ENCODE peak calls at places on chromosomes 2 and 18, in seven cellular contexts. L is neural progenitor cell, J is astrocyte, F is IMR-90, C is HepG2, G is GM23248, A is HCT116. Q is an unnamed sample.

GRCh38 chr18:13471495-13471845 is 252.9 kb downstream of the LDLRAD4 start:
- DNase-seq in L (no peak), J (no peak), F (no peak), C (no peak), G (no peak), A (no peak), Q (no peak)

GRCh38 chr18:54020346-54020745 is 204.1 kb downstream of the MBD2 start:
- DNase-seq in L (no peak), J (peak), F (no peak), C (no peak), G (no peak), A (no peak), Q (no peak)

GRCh38 chr2:12116228-12116750 is 369.9 kb downstream of the LPIN1 start:
- DNase-seq in L (no peak), J (no peak), F (no peak), C (no peak), G (no peak), A (no peak), Q (no peak)

GRCh38 chr2:64325852-64326577 is 127.9 kb upstream of the LGALSL start:
- DNase-seq in L (no peak), J (no peak), F (no peak), C (no peak), G (no peak), A (no peak), Q (no peak)

GRCh38 chr2:97870396-97870843 is 125.3 kb downstream of the TMEM131 start:
- DNase-seq in L (no peak), J (peak), F (peak), C (peak), G (peak), A (peak), Q (peak)

GRCh38 chr2:151999058-151999457 is 99.8 kb downstream of the CACNB4 start:
- DNase-seq in L (peak), J (peak), F (peak), C (peak), G (peak), A (peak), Q (peak)

GRCh38 chr2:117794668-117795067 is 19.8 kb upstream of the DDX18 start:
- DNase-seq in L (no peak), J (peak), F (peak), C (no peak), G (peak), A (no peak), Q (no peak)

GRCh38 chr2:232447638-232448472 is 8.1 kb upstream of the ALPI start:
- DNase-seq in L (no peak), J (no peak), F (no peak), C (no peak), G (no peak), A (no peak), Q (no peak)

GRCh38 chr2:28436525-28437051 is 43.9 kb downstream of the FOSL2 start:
- DNase-seq in L (no peak), J (no peak), F (no peak), C (no peak), G (no peak), A (no peak), Q (peak)

GRCh38 chr2:217878865-217879595 is 123.8 kb downstream of the TNS1 start:
- DNase-seq in L (peak), J (no peak), F (no peak), C (no peak), G (no peak), A (no peak), Q (no peak)

GRCh38 chr2:150624001-150624401 is 136.5 kb upstream of the RND3 start:
- DNase-seq in L (no peak), J (peak), F (no peak), C (no peak), G (no peak), A (no peak), Q (no peak)

GRCh38 chr2:10327896-10328666 is 25.4 kb downstream of the HPCAL1 start:
- DNase-seq in L (no peak), J (no peak), F (no peak), C (no peak), G (no peak), A (no peak), Q (no peak)

GRCh38 chr2:201057715-201058248 is 13.7 kb downstream of the HYCC2 start:
- DNase-seq in L (no peak), J (no peak), F (no peak), C (peak), G (no peak), A (no peak), Q (no peak)

GRCh38 chr2:96260404-96261260 is 5.2 kb downstream of the TMEM127 start:
- DNase-seq in L (peak), J (peak), F (peak), C (peak), G (peak), A (peak), Q (peak)

GRCh38 chr18:55763298-55763697 is 175.3 kb upstream of the TCF4 start:
- DNase-seq in L (no peak), J (peak), F (peak), C (no peak), G (peak), A (no peak), Q (no peak)

GRCh38 chr18:43277164-43277600 is at the start of gene SYT4:
- DNase-seq in L (peak), J (peak), F (peak), C (peak), G (peak), A (no peak), Q (peak)

GRCh38 chr2:68190991-68191731 is 33.5 kb downstream of the PNO1 start:
- DNase-seq in L (no peak), J (peak), F (peak), C (peak), G (peak), A (peak), Q (no peak)

GRCh38 chr2:48016620-48017019 is 110.3 kb upstream of the FBXO11 start:
- DNase-seq in L (no peak), J (no peak), F (no peak), C (peak), G (no peak), A (peak), Q (peak)

GRCh38 chr2:202436631-202437030 is 60.5 kb downstream of the BMPR2 start:
- DNase-seq in L (no peak), J (peak), F (peak), C (no peak), G (peak), A (no peak), Q (no peak)

GRCh38 chr2:160294339-160294803 is 94.3 kb upstream of the ITGB6 start:
- DNase-seq in L (no peak), J (peak), F (peak), C (no peak), G (peak), A (no peak), Q (peak)

GRCh38 chr2:221567809-221568208 is 4.3 kb downstream of the EPHA4 start:
- DNase-seq in L (no peak), J (no peak), F (peak), C (no peak), G (peak), A (no peak), Q (no peak)

GRCh38 chr2:219724628-219725027 is 97.2 kb downstream of the SLC4A3 start:
- DNase-seq in L (no peak), J (no peak), F (peak), C (peak), G (peak), A (no peak), Q (no peak)

GRCh38 chr2:158191076-158191566 is 89.4 kb downstream of the UPP2 start:
- DNase-seq in L (peak), J (peak), F (no peak), C (peak), G (peak), A (peak), Q (no peak)

GRCh38 chr18:78659748-78660147 is 319.9 kb upstream of the SALL3 start:
- DNase-seq in L (peak), J (no peak), F (no peak), C (no peak), G (no peak), A (no peak), Q (no peak)

GRCh38 chr2:157174321-157174720 is 83.2 kb upstream of the GALNT5 start:
- DNase-seq in L (no peak), J (no peak), F (peak), C (no peak), G (no peak), A (no peak), Q (no peak)
- H2AFZ ChIP-seq in L (no peak), J (no peak), F (no peak), C (no peak), G (peak), A (peak), Q (no peak)

GRCh38 chr2:197706839-197707207 is 1.7 kb downstream of the MARS2 start:
- DNase-seq in L (peak), J (no peak), F (no peak), C (no peak), G (no peak), A (no peak), Q (no peak)
- H2AFZ ChIP-seq in L (no peak), J (no peak), F (peak), C (no peak), G (no peak), A (no peak), Q (no peak)

DNA sequence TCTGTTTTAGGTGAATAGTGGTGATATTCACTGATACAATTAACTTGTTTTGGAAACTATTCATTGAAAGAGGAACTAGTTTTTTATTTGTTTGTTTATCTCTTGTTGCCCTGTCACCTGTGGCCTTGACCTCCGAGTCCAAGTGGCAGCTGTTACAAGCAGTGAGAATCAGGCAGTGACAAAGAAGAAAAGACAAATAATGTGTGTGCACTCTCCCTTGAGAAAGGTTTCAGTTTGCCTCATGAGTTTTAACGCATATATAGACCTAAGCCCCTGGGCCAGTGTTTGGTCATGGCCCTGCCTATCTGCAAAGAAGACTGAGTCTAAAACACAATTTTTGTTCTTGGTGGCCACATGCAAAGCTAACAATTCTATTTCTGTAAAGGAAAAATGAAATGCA is 15.3 kb downstream of the KYNU start:
- DNase-seq in L (no peak), J (no peak), F (no peak), C (peak), G (no peak), A (no peak), Q (no peak)
- H2AFZ ChIP-seq in L (no peak), J (no peak), F (no peak), C (no peak), G (no peak), A (no peak), Q (no peak)

GRCh38 chr2:20618468-20618885 is 32.4 kb downstream of the HS1BP3 start:
- DNase-seq in L (no peak), J (no peak), F (no peak), C (no peak), G (peak), A (no peak), Q (no peak)
- H2AFZ ChIP-seq in L (no peak), J (no peak), F (peak), C (no peak), G (peak), A (no peak), Q (peak)

DNA sequence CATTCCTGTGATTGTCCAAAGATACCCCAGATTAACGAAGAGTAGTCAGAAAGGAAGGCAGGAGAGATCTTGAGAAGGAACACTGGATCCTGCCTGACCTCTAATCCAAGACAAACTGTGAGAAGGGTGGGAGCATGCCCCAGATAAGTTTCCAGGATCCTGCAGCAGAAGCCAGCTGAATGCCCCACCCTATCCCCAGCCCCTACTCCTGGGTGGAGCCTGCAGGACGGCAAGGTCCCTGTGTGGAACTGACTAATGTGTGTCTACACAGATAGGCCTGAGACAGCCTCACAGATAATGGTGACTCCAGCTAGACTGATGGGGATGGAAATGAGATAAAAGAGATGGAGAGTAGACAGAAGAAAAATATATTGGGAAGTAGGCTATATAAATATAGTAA is 174.3 kb downstream of the PDE1A start:
- DNase-seq in L (no peak), J (no peak), F (no peak), C (no peak), G (no peak), A (no peak), Q (no peak)
- H2AFZ ChIP-seq in L (no peak), J (no peak), F (no peak), C (no peak), G (no peak), A (no peak), Q (no peak)

GRCh38 chr18:64717026-64717425 is 568.1 kb upstream of the LINC00305 start:
- DNase-seq in L (no peak), J (no peak), F (no peak), C (no peak), G (no peak), A (no peak), Q (no peak)
- H2AFZ ChIP-seq in L (no peak), J (no peak), F (no peak), C (no peak), G (no peak), A (no peak), Q (no peak)

GRCh38 chr2:60359569-60359968 is 193.9 kb downstream of the BCL11A start:
- DNase-seq in L (no peak), J (no peak), F (no peak), C (no peak), G (no peak), A (no peak), Q (no peak)
- H2AFZ ChIP-seq in L (no peak), J (no peak), F (no peak), C (no peak), G (no peak), A (no peak), Q (no peak)

GRCh38 chr2:174606336-174606735 is 8.7 kb upstream of the WIPF1 start:
- DNase-seq in L (no peak), J (peak), F (peak), C (no peak), G (peak), A (no peak), Q (peak)
- H2AFZ ChIP-seq in L (no peak), J (no peak), F (no peak), C (no peak), G (no peak), A (no peak), Q (no peak)

Q was measured in trophoblast cell.